ENCODE peak calls at places on chromosomes 4 and X, in eight cellular contexts. One of them, this sample, is unnamed.

GRCh38 chrX:47460561-47460960 is 22.5 kb downstream of the ZNF41 start:
- DNase-seq in neural crest cell: no peak
- DNase-seq in Calu3: no peak
- DNase-seq in A549: no peak
- DNase-seq in GM10248: no peak
- DNase-seq in neural progenitor cell: no peak
- DNase-seq in HFF-Myc: no peak
- DNase-seq in mucosa of descending colon: no peak
- DNase-seq in this sample: no peak

GRCh38 chr4:155911905-155912304 is 8.4 kb downstream of the TDO2 start:
- DNase-seq in neural crest cell: no peak
- DNase-seq in Calu3: no peak
- DNase-seq in A549: no peak
- DNase-seq in GM10248: no peak
- DNase-seq in neural progenitor cell: no peak
- DNase-seq in HFF-Myc: no peak
- DNase-seq in mucosa of descending colon: no peak
- DNase-seq in this sample: no peak

GRCh38 chrX:18964880-18965279 is 19.0 kb downstream of the PHKA2 start:
- DNase-seq in neural crest cell: no peak
- DNase-seq in Calu3: no peak
- DNase-seq in A549: no peak
- DNase-seq in GM10248: no peak
- DNase-seq in neural progenitor cell: no peak
- DNase-seq in HFF-Myc: no peak
- DNase-seq in mucosa of descending colon: no peak
- DNase-seq in this sample: no peak

GRCh38 chr4:76195326-76195725 is 18.3 kb downstream of the SCARB2 start:
- DNase-seq in neural crest cell: no peak
- DNase-seq in Calu3: no peak
- DNase-seq in A549: no peak
- DNase-seq in GM10248: no peak
- DNase-seq in neural progenitor cell: no peak
- DNase-seq in HFF-Myc: no peak
- DNase-seq in mucosa of descending colon: no peak
- DNase-seq in this sample: no peak

GRCh38 chrX:153944140-153944799 is at the start of gene RENBP:
- DNase-seq in neural crest cell: peak
- DNase-seq in Calu3: no peak
- DNase-seq in A549: no peak
- DNase-seq in GM10248: no peak
- DNase-seq in neural progenitor cell: peak
- DNase-seq in HFF-Myc: no peak
- DNase-seq in mucosa of descending colon: peak
- DNase-seq in this sample: no peak

GRCh38 chr4:112189754-112190153 is 41.8 kb upstream of the AP1AR start:
- DNase-seq in neural crest cell: no peak
- DNase-seq in Calu3: no peak
- DNase-seq in A549: peak
- DNase-seq in GM10248: no peak
- DNase-seq in neural progenitor cell: no peak
- DNase-seq in HFF-Myc: no peak
- DNase-seq in mucosa of descending colon: no peak
- DNase-seq in this sample: no peak

GRCh38 chrX:10833299-10834169 is 213.1 kb upstream of the MID1 start:
- DNase-seq in neural crest cell: peak
- DNase-seq in Calu3: peak
- DNase-seq in A549: peak
- DNase-seq in GM10248: no peak
- DNase-seq in neural progenitor cell: peak
- DNase-seq in HFF-Myc: no peak
- DNase-seq in mucosa of descending colon: peak
- DNase-seq in this sample: no peak

GRCh38 chr4:122045533-122045932 is 93.7 kb upstream of the TRPC3 start:
- DNase-seq in neural crest cell: no peak
- DNase-seq in Calu3: peak
- DNase-seq in A549: peak
- DNase-seq in GM10248: no peak
- DNase-seq in neural progenitor cell: no peak
- DNase-seq in HFF-Myc: peak
- DNase-seq in mucosa of descending colon: peak
- DNase-seq in this sample: no peak

GRCh38 chr4:173121044-173121685 is 47.4 kb upstream of the GALNT7 start:
- DNase-seq in neural crest cell: no peak
- DNase-seq in Calu3: peak
- DNase-seq in A549: peak
- DNase-seq in GM10248: peak
- DNase-seq in neural progenitor cell: peak
- DNase-seq in HFF-Myc: no peak
- DNase-seq in mucosa of descending colon: peak
- DNase-seq in this sample: no peak

GRCh38 chrX:64894454-64895038 is 81.7 kb downstream of the ZC4H2 start:
- DNase-seq in neural crest cell: peak
- DNase-seq in Calu3: no peak
- DNase-seq in A549: peak
- DNase-seq in GM10248: peak
- DNase-seq in neural progenitor cell: peak
- DNase-seq in HFF-Myc: no peak
- DNase-seq in mucosa of descending colon: peak
- DNase-seq in this sample: no peak

GRCh38 chr4:105022811-105023667 is 123.6 kb upstream of the TET2 start:
- DNase-seq in neural crest cell: no peak
- DNase-seq in Calu3: peak
- DNase-seq in A549: no peak
- DNase-seq in GM10248: no peak
- DNase-seq in neural progenitor cell: no peak
- DNase-seq in HFF-Myc: no peak
- DNase-seq in mucosa of descending colon: no peak
- DNase-seq in this sample: no peak

GRCh38 chr4:111031180-111031579 is 408.3 kb upstream of the PITX2 start:
- DNase-seq in neural crest cell: no peak
- DNase-seq in Calu3: no peak
- DNase-seq in A549: no peak
- DNase-seq in GM10248: no peak
- DNase-seq in neural progenitor cell: no peak
- DNase-seq in HFF-Myc: no peak
- DNase-seq in mucosa of descending colon: no peak
- DNase-seq in this sample: no peak

GRCh38 chr4:100424376-100424775 is 93.4 kb downstream of the EMCN start:
- DNase-seq in neural crest cell: no peak
- DNase-seq in Calu3: no peak
- DNase-seq in A549: no peak
- DNase-seq in GM10248: no peak
- DNase-seq in neural progenitor cell: no peak
- DNase-seq in HFF-Myc: no peak
- DNase-seq in mucosa of descending colon: no peak
- DNase-seq in this sample: no peak

GRCh38 chrX:71514367-71515038 is 18.4 kb upstream of the OGT start:
- DNase-seq in neural crest cell: no peak
- DNase-seq in Calu3: no peak
- DNase-seq in A549: no peak
- DNase-seq in GM10248: peak
- DNase-seq in neural progenitor cell: no peak
- DNase-seq in HFF-Myc: no peak
- DNase-seq in mucosa of descending colon: peak
- DNase-seq in this sample: no peak

GRCh38 chr4:149555146-149555545 is 260.5 kb downstream of the IQCM start:
- DNase-seq in neural crest cell: no peak
- DNase-seq in Calu3: no peak
- DNase-seq in A549: no peak
- DNase-seq in GM10248: no peak
- DNase-seq in neural progenitor cell: no peak
- DNase-seq in HFF-Myc: no peak
- DNase-seq in mucosa of descending colon: no peak
- DNase-seq in this sample: no peak

GRCh38 chr4:7539186-7539585 is 104.5 kb upstream of the PSAPL1 start:
- DNase-seq in neural crest cell: no peak
- DNase-seq in Calu3: no peak
- DNase-seq in A549: no peak
- DNase-seq in GM10248: no peak
- DNase-seq in neural progenitor cell: no peak
- DNase-seq in HFF-Myc: no peak
- DNase-seq in mucosa of descending colon: no peak
- DNase-seq in this sample: no peak

GRCh38 chr4:94375364-94375763 is 32.7 kb upstream of the HPGDS start:
- DNase-seq in neural crest cell: no peak
- DNase-seq in Calu3: no peak
- DNase-seq in A549: no peak
- DNase-seq in GM10248: no peak
- DNase-seq in neural progenitor cell: no peak
- DNase-seq in HFF-Myc: no peak
- DNase-seq in mucosa of descending colon: no peak
- DNase-seq in this sample: no peak

GRCh38 chr4:187929024-187929423 is 66.5 kb upstream of the ZFP42 start:
- DNase-seq in neural crest cell: peak
- DNase-seq in Calu3: no peak
- DNase-seq in A549: peak
- DNase-seq in GM10248: no peak
- DNase-seq in neural progenitor cell: peak
- DNase-seq in HFF-Myc: no peak
- DNase-seq in mucosa of descending colon: no peak
- DNase-seq in this sample: no peak

GRCh38 chr4:166067915-166068314 is 194.9 kb downstream of the TLL1 start:
- DNase-seq in neural crest cell: no peak
- DNase-seq in Calu3: no peak
- DNase-seq in A549: no peak
- DNase-seq in GM10248: no peak
- DNase-seq in neural progenitor cell: no peak
- DNase-seq in HFF-Myc: no peak
- DNase-seq in mucosa of descending colon: no peak
- DNase-seq in this sample: no peak

GRCh38 chrX:10741496-10742048 is 121.2 kb upstream of the MID1 start:
- DNase-seq in neural crest cell: no peak
- DNase-seq in Calu3: no peak
- DNase-seq in A549: no peak
- DNase-seq in GM10248: no peak
- DNase-seq in neural progenitor cell: no peak
- DNase-seq in HFF-Myc: no peak
- DNase-seq in mucosa of descending colon: no peak
- DNase-seq in this sample: no peak

GRCh38 chr4:137819964-137820383 is 287.7 kb upstream of the PCDH18 start:
- DNase-seq in neural crest cell: no peak
- DNase-seq in Calu3: peak
- DNase-seq in A549: peak
- DNase-seq in GM10248: peak
- DNase-seq in neural progenitor cell: peak
- DNase-seq in HFF-Myc: peak
- DNase-seq in mucosa of descending colon: peak
- DNase-seq in this sample: no peak

GRCh38 chrX:103464774-103465117 is 54.5 kb downstream of the RAB40A start:
- DNase-seq in neural crest cell: peak
- DNase-seq in Calu3: peak
- DNase-seq in A549: peak
- DNase-seq in GM10248: peak
- DNase-seq in neural progenitor cell: peak
- DNase-seq in HFF-Myc: no peak
- DNase-seq in mucosa of descending colon: peak
- DNase-seq in this sample: peak

GRCh38 chrX:103467156-103467555 is 52.1 kb downstream of the RAB40A start:
- DNase-seq in neural crest cell: no peak
- DNase-seq in Calu3: no peak
- DNase-seq in A549: no peak
- DNase-seq in GM10248: no peak
- DNase-seq in neural progenitor cell: no peak
- DNase-seq in HFF-Myc: no peak
- DNase-seq in mucosa of descending colon: no peak
- DNase-seq in this sample: no peak

GRCh38 chrX:103467870-103468269 is 51.4 kb downstream of the RAB40A start:
- DNase-seq in neural crest cell: no peak
- DNase-seq in Calu3: no peak
- DNase-seq in A549: no peak
- DNase-seq in GM10248: no peak
- DNase-seq in neural progenitor cell: no peak
- DNase-seq in HFF-Myc: no peak
- DNase-seq in mucosa of descending colon: no peak
- DNase-seq in this sample: no peak

GRCh38 chrX:103461156-103461555 is 58.1 kb downstream of the RAB40A start:
- DNase-seq in neural crest cell: no peak
- DNase-seq in Calu3: no peak
- DNase-seq in A549: no peak
- DNase-seq in GM10248: no peak
- DNase-seq in neural progenitor cell: no peak
- DNase-seq in HFF-Myc: no peak
- DNase-seq in mucosa of descending colon: no peak
- DNase-seq in this sample: no peak

GRCh38 chrX:103464071-103464773 is 55.1 kb downstream of the RAB40A start:
- DNase-seq in neural crest cell: peak
- DNase-seq in Calu3: peak
- DNase-seq in A549: peak
- DNase-seq in GM10248: peak
- DNase-seq in neural progenitor cell: peak
- DNase-seq in HFF-Myc: no peak
- DNase-seq in mucosa of descending colon: peak
- DNase-seq in this sample: no peak
- TF ChIP-seq CTCF in neural crest cell: peak
- TF ChIP-seq CTCF in Calu3: no peak
- TF ChIP-seq CTCF in A549: no peak
- TF ChIP-seq CTCF in GM10248: peak
- TF ChIP-seq CTCF in neural progenitor cell: peak
- TF ChIP-seq CTCF in HFF-Myc: peak
- TF ChIP-seq CTCF in mucosa of descending colon: no peak
- TF ChIP-seq CTCF in this sample: peak

GRCh38 chr4:169485084-169485483 is 127.3 kb downstream of the NEK1 start:
- DNase-seq in neural crest cell: no peak
- DNase-seq in Calu3: no peak
- DNase-seq in A549: no peak
- DNase-seq in GM10248: no peak
- DNase-seq in neural progenitor cell: no peak
- DNase-seq in HFF-Myc: no peak
- DNase-seq in mucosa of descending colon: no peak
- DNase-seq in this sample: no peak

GRCh38 chr4:169485791-169486742 is 126.3 kb downstream of the NEK1 start:
- DNase-seq in neural crest cell: peak
- DNase-seq in Calu3: peak
- DNase-seq in A549: peak
- DNase-seq in GM10248: peak
- DNase-seq in neural progenitor cell: peak
- DNase-seq in HFF-Myc: peak
- DNase-seq in mucosa of descending colon: peak
- DNase-seq in this sample: no peak

GRCh38 chr4:169484485-169484884 is 127.9 kb downstream of the NEK1 start:
- DNase-seq in neural crest cell: no peak
- DNase-seq in Calu3: no peak
- DNase-seq in A549: peak
- DNase-seq in GM10248: no peak
- DNase-seq in neural progenitor cell: no peak
- DNase-seq in HFF-Myc: no peak
- DNase-seq in mucosa of descending colon: no peak
- DNase-seq in this sample: no peak
- TF ChIP-seq CTCF in neural crest cell: peak
- TF ChIP-seq CTCF in Calu3: no peak
- TF ChIP-seq CTCF in A549: no peak
- TF ChIP-seq CTCF in GM10248: no peak
- TF ChIP-seq CTCF in neural progenitor cell: peak
- TF ChIP-seq CTCF in HFF-Myc: no peak
- TF ChIP-seq CTCF in mucosa of descending colon: no peak
- TF ChIP-seq CTCF in this sample: no peak

GRCh38 chr4:89299153-89299789 is 8.3 kb downstream of the GPRIN3 start:
- DNase-seq in neural crest cell: no peak
- DNase-seq in Calu3: peak
- DNase-seq in A549: peak
- DNase-seq in GM10248: no peak
- DNase-seq in neural progenitor cell: no peak
- DNase-seq in HFF-Myc: no peak
- DNase-seq in mucosa of descending colon: no peak
- DNase-seq in this sample: no peak
- TF ChIP-seq CTCF in neural crest cell: no peak
- TF ChIP-seq CTCF in Calu3: no peak
- TF ChIP-seq CTCF in A549: no peak
- TF ChIP-seq CTCF in GM10248: no peak
- TF ChIP-seq CTCF in neural progenitor cell: no peak
- TF ChIP-seq CTCF in HFF-Myc: no peak
- TF ChIP-seq CTCF in mucosa of descending colon: no peak
- TF ChIP-seq CTCF in this sample: no peak

GRCh38 chrX:53190363-53190960 is 34.5 kb downstream of the KDM5C start:
- DNase-seq in neural crest cell: no peak
- DNase-seq in Calu3: peak
- DNase-seq in A549: no peak
- DNase-seq in GM10248: no peak
- DNase-seq in neural progenitor cell: peak
- DNase-seq in HFF-Myc: no peak
- DNase-seq in mucosa of descending colon: peak
- DNase-seq in this sample: no peak
- TF ChIP-seq CTCF in neural crest cell: peak
- TF ChIP-seq CTCF in Calu3: no peak
- TF ChIP-seq CTCF in A549: peak
- TF ChIP-seq CTCF in GM10248: no peak
- TF ChIP-seq CTCF in neural progenitor cell: peak
- TF ChIP-seq CTCF in HFF-Myc: peak
- TF ChIP-seq CTCF in mucosa of descending colon: no peak
- TF ChIP-seq CTCF in this sample: no peak